ENCODE peak calls at places on chromosomes 13 and 19, in four cellular contexts. H, P, Z and Q are unnamed samples.

GRCh38 chr13:99415014-99415650 is 86.1 kb upstream of the TM9SF2 start:
- DNase-seq in H (no peak), P (no peak), Z (no peak), Q (no peak)

GRCh38 chr13:112687836-112688559 is 1.8 kb upstream of the ATP11A start:
- DNase-seq in H (no peak), P (no peak), Z (no peak), Q (no peak)

GRCh38 chr13:34458756-34459462 is 483.2 kb upstream of the NBEA start:
- DNase-seq in H (no peak), P (no peak), Z (peak), Q (no peak)

GRCh38 chr13:41788552-41788951 is 172.4 kb downstream of the VWA8 start:
- DNase-seq in Z (no peak), P (no peak), H (no peak), Q (no peak)

GRCh38 chr19:2942928-2943640 is 1.7 kb downstream of the ZNF77 start:
- DNase-seq in P (no peak), Z (no peak), H (no peak), Q (no peak)

GRCh38 chr13:80473695-80474094 is 132.8 kb upstream of the SPRY2 start:
- DNase-seq in P (no peak), H (no peak), Z (peak), Q (peak)

GRCh38 chr13:110228936-110229904 is 77.7 kb downstream of the COL4A1 start:
- DNase-seq in H (no peak), Z (peak), P (no peak), Q (peak)

GRCh38 chr13:53242015-53242414 is 213.4 kb downstream of the OLFM4 start:
- DNase-seq in P (no peak), Z (no peak), H (no peak), Q (no peak)

GRCh38 chr13:101709952-101710351 is 257.5 kb downstream of the ITGBL1 start:
- DNase-seq in Z (no peak), P (no peak), H (no peak), Q (no peak)

GRCh38 chr19:28497137-28497536 is 715.8 kb downstream of the UQCRFS1 start:
- DNase-seq in H (no peak), P (no peak), Z (peak), Q (no peak)

GRCh38 chr13:97364031-97364430 is 69.9 kb upstream of the RAP2A start:
- DNase-seq in H (no peak), Z (no peak), P (no peak), Q (no peak)

GRCh38 chr13:25977216-25977615 is 74.6 kb downstream of the SHISA2 start:
- DNase-seq in Z (no peak), H (no peak), P (no peak), Q (no peak)

GRCh38 chr13:97257800-97258799 is 36.0 kb downstream of the MBNL2 start:
- DNase-seq in P (no peak), Z (peak), H (peak), Q (peak)

GRCh38 chr19:21483589-21484170 is 21.7 kb upstream of the ZNF429 start:
- DNase-seq in P (peak), H (peak), Z (peak), Q (no peak)

GRCh38 chr13:41568990-41569387 is 111.6 kb downstream of the RGCC start:
- DNase-seq in H (no peak), Z (peak), P (no peak), Q (no peak)

GRCh38 chr19:9645466-9645865 is 24.4 kb upstream of the ZNF561 start:
- DNase-seq in P (no peak), Z (peak), H (no peak), Q (no peak)

GRCh38 chr13:18998389-18998788 is 183.2 kb downstream of the TUBA3C start:
- DNase-seq in Z (no peak), H (no peak), P (no peak), Q (no peak)

GRCh38 chr13:76937416-76937815 is 10.9 kb upstream of the ACOD1 start:
- DNase-seq in Z (peak), H (no peak), P (no peak), Q (peak)

GRCh38 chr13:19185086-19185864 is 3.7 kb upstream of the TUBA3C start:
- DNase-seq in Z (no peak), H (no peak), P (no peak), Q (no peak)

GRCh38 chr13:23505007-23505406 is 65.2 kb upstream of the TNFRSF19 start:
- DNase-seq in P (no peak), Z (peak), H (peak), Q (no peak)

GRCh38 chr13:44573071-44573470 is 3.1 kb downstream of the TSC22D1 start:
- DNase-seq in H (no peak), Z (no peak), P (no peak), Q (no peak)

GRCh38 chr13:19981685-19982238 is 23.2 kb downstream of the ZMYM2 start:
- DNase-seq in P (no peak), H (no peak), Z (peak), Q (no peak)

GRCh38 chr13:89937420-89937819 is 1410.1 kb upstream of the MIR17HG start:
- DNase-seq in H (no peak), P (no peak), Z (no peak), Q (no peak)

GRCh38 chr13:42894765-42895181 is 97.3 kb downstream of the EPSTI1 start:
- DNase-seq in H (no peak), Z (peak), P (no peak), Q (peak)

GRCh38 chr19:16258440-16258903 is 60.8 kb downstream of the AP1M1 start:
- DNase-seq in Z (peak), H (peak), P (peak), Q (no peak)

GRCh38 chr13:46010148-46010547 is 42.4 kb downstream of the ZC3H13 start:
- DNase-seq in H (no peak), P (no peak), Z (peak), Q (peak)

GRCh38 chr13:37277435-37278144 is 172.1 kb upstream of the CSNK1A1L start:
- DNase-seq in H (no peak), Z (peak), P (no peak), Q (peak)

GRCh38 chr13:29165840-29166239 is 345.7 kb downstream of the MTUS2 start:
- DNase-seq in H (no peak), P (no peak), Z (peak), Q (peak)

GRCh38 chr19:32351807-32352630 is 6.6 kb downstream of the ZNF507 start:
- DNase-seq in P (no peak), H (no peak), Z (peak), Q (no peak)

GRCh38 chr13:32894589-32895001 is 121.6 kb upstream of the KL start:
- DNase-seq in Z (peak), H (no peak), P (no peak), Q (peak)

GRCh38 chr19:13036366-13036976 is 41.2 kb downstream of the NFIX start:
- DNase-seq in H (no peak), Z (peak), P (no peak), Q (peak)

GRCh38 chr19:31083122-31083521 is 266.1 kb downstream of the TSHZ3 start:
- DNase-seq in P (no peak), Z (no peak), H (no peak), Q (peak)

GRCh38 chr19:44603201-44603945 is 10.0 kb upstream of the IGSF23 start:
- DNase-seq in Z (peak), H (no peak), P (no peak), Q (peak)

GRCh38 chr19:36139120-36139472 is 770 bp upstream of the CAPNS1 start:
- DNase-seq in P (no peak), H (no peak), Z (no peak), Q (no peak)

GRCh38 chr19:36140289-36141038 is 598 bp downstream of the CAPNS1 start:
- DNase-seq in Z (peak), P (no peak), H (peak), Q (peak)

GRCh38 chr19:36142046-36142445 is 2.2 kb downstream of the CAPNS1 start:
- DNase-seq in H (no peak), Z (no peak), P (no peak), Q (no peak)

GRCh38 chr19:36141039-36141914 is 1.4 kb downstream of the CAPNS1 start:
- DNase-seq in Z (peak), P (peak), H (peak), Q (peak)

DNA sequence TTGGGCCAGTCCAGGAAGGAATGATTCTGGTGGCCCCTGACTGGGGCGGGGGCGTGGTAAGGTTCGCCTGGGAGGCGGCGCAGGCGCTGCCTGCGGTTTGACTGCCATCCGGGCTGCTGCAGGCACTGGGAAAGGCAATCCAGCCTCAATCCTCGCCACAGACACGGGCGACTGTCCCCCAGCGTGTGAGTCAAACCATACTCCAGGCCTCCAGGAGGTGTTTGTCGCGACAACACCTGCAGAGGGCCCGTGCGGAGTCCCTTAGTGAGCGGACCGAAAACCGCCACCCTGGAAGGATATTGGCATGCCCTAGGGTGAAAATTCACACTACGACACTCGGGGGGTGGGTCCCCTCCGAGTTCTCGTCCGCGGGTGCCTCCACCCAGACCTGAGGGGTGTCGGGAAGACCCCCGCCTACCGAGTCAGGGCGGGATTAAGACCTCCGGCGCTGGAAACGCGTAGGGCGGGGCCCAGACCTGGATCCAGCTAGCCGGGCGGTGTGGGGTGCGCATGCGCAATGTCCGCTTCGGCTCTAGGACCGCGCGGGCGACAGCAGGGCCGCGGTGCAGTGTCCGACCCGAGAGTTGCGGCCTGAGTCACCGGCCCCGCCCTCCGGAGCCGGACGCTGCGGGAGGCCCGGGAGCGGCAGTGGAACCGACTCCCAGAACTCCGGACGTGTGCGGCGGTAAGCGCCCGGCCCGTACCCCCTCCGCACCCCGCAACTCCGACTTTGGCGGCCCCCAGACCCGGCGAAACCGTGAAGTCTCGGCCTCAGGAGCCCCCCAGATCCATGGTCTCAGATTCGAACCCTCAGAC is at the start of gene CAPNS1:
- DNase-seq in P (peak), Z (peak), H (peak), Q (peak)
- TF ChIP-seq CTCF in P (no peak), Z (no peak), H (peak), Q (no peak)

GRCh38 chr19:55913643-55914268 is 18.4 kb downstream of the NLRP13 start:
- DNase-seq in Z (no peak), P (no peak), H (no peak), Q (no peak)
- TF ChIP-seq CTCF in Z (no peak), P (no peak), H (no peak), Q (no peak)

DNA sequence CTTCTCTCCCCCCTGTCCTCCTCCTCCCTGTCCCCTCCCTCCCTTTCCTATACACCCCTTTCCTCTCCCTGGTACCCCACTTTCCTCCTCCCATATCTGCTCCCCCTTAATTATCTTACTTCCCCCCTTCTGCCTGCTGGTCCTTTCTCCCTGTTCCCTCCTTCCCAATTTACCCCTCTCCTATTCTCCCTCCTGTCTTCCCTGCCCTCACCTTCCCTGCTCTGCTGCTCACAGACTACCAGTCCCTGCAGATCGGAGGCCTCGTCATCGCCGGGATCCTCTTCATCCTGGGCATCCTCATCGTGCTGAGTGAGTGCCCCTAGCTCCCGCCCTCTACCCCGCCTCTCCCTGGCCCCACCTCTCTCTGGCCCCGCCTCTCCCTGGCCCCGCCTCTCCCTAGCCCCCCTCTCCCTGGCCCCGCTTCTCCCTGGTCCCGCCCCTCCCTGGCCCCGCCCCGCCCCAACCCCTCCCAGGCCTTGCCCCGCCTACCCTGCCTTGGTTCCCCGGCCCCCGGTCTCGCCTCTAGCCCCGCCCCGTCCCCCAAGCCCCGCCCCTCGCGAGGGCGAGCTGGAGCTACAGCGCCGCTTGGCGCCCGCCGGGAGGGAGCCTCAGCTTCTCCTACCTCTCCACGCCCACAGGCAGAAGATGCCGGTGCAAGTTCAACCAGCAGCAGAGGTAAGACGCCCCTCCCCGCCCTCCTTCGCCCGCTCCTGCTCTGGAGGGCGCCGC is 2.0 kb upstream of the FXYD7 start:
- DNase-seq in P (peak), H (peak), Z (peak), Q (peak)
- TF ChIP-seq CTCF in P (peak), H (peak), Z (peak), Q (peak)

GRCh38 chr19:49911381-49912145 is 14.9 kb upstream of the IL4I1 start:
- DNase-seq in H (no peak), P (no peak), Z (peak), Q (no peak)

GRCh38 chr19:49910179-49910578 is 13.5 kb upstream of the IL4I1 start:
- DNase-seq in P (no peak), Z (no peak), H (no peak), Q (no peak)

GRCh38 chr19:49915271-49915670 is 13.7 kb upstream of the ATF5 start:
- DNase-seq in P (no peak), H (no peak), Z (no peak), Q (no peak)

GRCh38 chr19:49913720-49914119 is 15.3 kb upstream of the ATF5 start:
- DNase-seq in P (no peak), Z (no peak), H (no peak), Q (no peak)

GRCh38 chr19:49912965-49913685 is 15.9 kb upstream of the ATF5 start:
- DNase-seq in P (no peak), H (no peak), Z (peak), Q (no peak)
- TF ChIP-seq CTCF in P (no peak), H (no peak), Z (peak), Q (no peak)

GRCh38 chr19:17538684-17539287 is 16.7 kb upstream of the COLGALT1 start:
- DNase-seq in Z (no peak), H (no peak), P (no peak), Q (no peak)

GRCh38 chr19:17540174-17540573 is 15.3 kb upstream of the COLGALT1 start:
- DNase-seq in Z (no peak), H (no peak), P (no peak), Q (no peak)

GRCh38 chr19:17541184-17541759 is 14.2 kb upstream of the COLGALT1 start:
- DNase-seq in P (no peak), Z (no peak), H (no peak), Q (no peak)

GRCh38 chr19:17542042-17542441 is 13.4 kb upstream of the COLGALT1 start:
- DNase-seq in H (no peak), Z (no peak), P (no peak), Q (no peak)

GRCh38 chr19:17539288-17540117 is 15.9 kb upstream of the COLGALT1 start:
- DNase-seq in P (peak), H (peak), Z (peak), Q (peak)
- TF ChIP-seq CTCF in P (peak), H (peak), Z (peak), Q (peak)

GRCh38 chr19:50377051-50377441 is 789 bp downstream of the NR1H2 start:
- DNase-seq in H (no peak), Z (peak), P (no peak), Q (peak)

GRCh38 chr19:50377517-50377916 is 1.3 kb downstream of the NR1H2 start:
- DNase-seq in P (no peak), H (no peak), Z (no peak), Q (no peak)

GRCh38 chr19:50378169-50378862 is 2.1 kb downstream of the NR1H2 start:
- DNase-seq in H (no peak), P (no peak), Z (no peak), Q (no peak)

GRCh38 chr19:50378863-50379236 is 2.6 kb downstream of the NR1H2 start:
- DNase-seq in Z (no peak), P (no peak), H (no peak), Q (no peak)

GRCh38 chr19:50376166-50377050 is at the start of gene NR1H2:
- DNase-seq in P (peak), Z (peak), H (peak), Q (peak)
- TF ChIP-seq CTCF in P (no peak), Z (no peak), H (no peak), Q (no peak)

GRCh38 chr19:19342086-19343015 is 21.7 kb downstream of the MAU2 start:
- DNase-seq in P (no peak), Z (peak), H (peak), Q (peak)
- TF ChIP-seq CTCF in P (peak), Z (peak), H (peak), Q (peak)

GRCh38 chr13:114173753-114174152 is 5.3 kb upstream of the CFAP97D2 start:
- DNase-seq in Z (no peak), P (no peak), H (no peak), Q (no peak)

GRCh38 chr13:114179087-114179658 is at the start of gene CFAP97D2:
- DNase-seq in P (no peak), Z (no peak), H (no peak), Q (no peak)

GRCh38 chr13:114173261-114173660 is 5.8 kb upstream of the CFAP97D2 start:
- DNase-seq in H (no peak), P (no peak), Z (no peak), Q (no peak)

GRCh38 chr13:114174529-114174941 is 4.5 kb upstream of the CFAP97D2 start:
- DNase-seq in H (no peak), P (no peak), Z (peak), Q (no peak)

GRCh38 chr13:114177245-114178010 is 1.6 kb upstream of the CFAP97D2 start:
- DNase-seq in P (no peak), H (no peak), Z (no peak), Q (no peak)
- TF ChIP-seq CTCF in P (no peak), H (no peak), Z (no peak), Q (no peak)